ENCODE peak calls at places on chromosomes 11 and 22, in five cellular contexts. One of them, this sample, is unnamed.

GRCh38 chr11:13349046-13349445 is 71.5 kb downstream of the BMAL1 start:
- DNase-seq in CD14-positive monocyte: no peak
- DNase-seq in endodermal cell: no peak
- DNase-seq in cardiac muscle cell: no peak
- DNase-seq in endothelial cell: no peak
- DNase-seq in this sample: no peak

GRCh38 chr11:10809373-10810199 is 860 bp upstream of the EIF4G2 start:
- DNase-seq in CD14-positive monocyte: peak
- DNase-seq in endodermal cell: peak
- DNase-seq in cardiac muscle cell: no peak
- DNase-seq in endothelial cell: peak
- DNase-seq in this sample: no peak

GRCh38 chr22:28032896-28033295 is 113.8 kb upstream of the PITPNB start:
- DNase-seq in CD14-positive monocyte: no peak
- DNase-seq in endodermal cell: peak
- DNase-seq in cardiac muscle cell: peak
- DNase-seq in endothelial cell: no peak
- DNase-seq in this sample: no peak

GRCh38 chr11:22474621-22475020 is 136.4 kb downstream of the SLC17A6 start:
- DNase-seq in CD14-positive monocyte: no peak
- DNase-seq in endodermal cell: no peak
- DNase-seq in cardiac muscle cell: no peak
- DNase-seq in endothelial cell: no peak
- DNase-seq in this sample: no peak

GRCh38 chr22:17513612-17514011 is 49.7 kb upstream of the SLC25A18 start:
- DNase-seq in CD14-positive monocyte: no peak
- DNase-seq in endodermal cell: no peak
- DNase-seq in cardiac muscle cell: no peak
- DNase-seq in endothelial cell: no peak
- DNase-seq in this sample: no peak

GRCh38 chr11:105827906-105828305 is 194.1 kb downstream of the MSANTD4 start:
- DNase-seq in CD14-positive monocyte: no peak
- DNase-seq in endodermal cell: no peak
- DNase-seq in cardiac muscle cell: no peak
- DNase-seq in endothelial cell: no peak
- DNase-seq in this sample: no peak

GRCh38 chr11:111911563-111912401 is at the start of gene CRYAB:
- DNase-seq in CD14-positive monocyte: no peak
- DNase-seq in endodermal cell: peak
- DNase-seq in cardiac muscle cell: peak
- DNase-seq in endothelial cell: no peak
- DNase-seq in this sample: peak

GRCh38 chr22:36753120-36753802 is 22.7 kb downstream of the IFT27 start:
- DNase-seq in CD14-positive monocyte: no peak
- DNase-seq in endodermal cell: peak
- DNase-seq in cardiac muscle cell: peak
- DNase-seq in endothelial cell: no peak
- DNase-seq in this sample: peak

GRCh38 chr11:69076129-69076791 is 27.5 kb downstream of the TPCN2 start:
- DNase-seq in CD14-positive monocyte: no peak
- DNase-seq in endodermal cell: no peak
- DNase-seq in cardiac muscle cell: no peak
- DNase-seq in endothelial cell: no peak
- DNase-seq in this sample: no peak

GRCh38 chr11:43327987-43328386 is 16.2 kb downstream of the API5 start:
- DNase-seq in CD14-positive monocyte: no peak
- DNase-seq in endodermal cell: no peak
- DNase-seq in cardiac muscle cell: no peak
- DNase-seq in endothelial cell: no peak
- DNase-seq in this sample: no peak

GRCh38 chr22:42565956-42566355 is 12.2 kb downstream of the SERHL2 start:
- DNase-seq in CD14-positive monocyte: no peak
- DNase-seq in endodermal cell: no peak
- DNase-seq in cardiac muscle cell: no peak
- DNase-seq in endothelial cell: no peak
- DNase-seq in this sample: no peak

GRCh38 chr11:36455658-36456111 is 54.4 kb downstream of the TRAF6 start:
- DNase-seq in CD14-positive monocyte: no peak
- DNase-seq in endodermal cell: peak
- DNase-seq in cardiac muscle cell: peak
- DNase-seq in endothelial cell: no peak
- DNase-seq in this sample: no peak

GRCh38 chr11:77199346-77199745 is 71.3 kb downstream of the MYO7A start:
- DNase-seq in CD14-positive monocyte: peak
- DNase-seq in endodermal cell: no peak
- DNase-seq in cardiac muscle cell: no peak
- DNase-seq in endothelial cell: no peak
- DNase-seq in this sample: peak

GRCh38 chr11:94909371-94909820 is 64.0 kb downstream of the CWC15 start:
- DNase-seq in CD14-positive monocyte: no peak
- DNase-seq in endodermal cell: no peak
- DNase-seq in cardiac muscle cell: no peak
- DNase-seq in endothelial cell: no peak
- DNase-seq in this sample: no peak

GRCh38 chr22:28988455-28988854 is 73.2 kb downstream of the C22orf31 start:
- DNase-seq in CD14-positive monocyte: no peak
- DNase-seq in endodermal cell: no peak
- DNase-seq in cardiac muscle cell: no peak
- DNase-seq in endothelial cell: no peak
- DNase-seq in this sample: no peak

GRCh38 chr22:49180683-49181024 is 647.0 kb downstream of the BRD1 start:
- DNase-seq in CD14-positive monocyte: no peak
- DNase-seq in endodermal cell: no peak
- DNase-seq in cardiac muscle cell: no peak
- DNase-seq in endothelial cell: no peak
- DNase-seq in this sample: no peak

GRCh38 chr11:114026355-114026754 is 33.2 kb upstream of the ZBTB16 start:
- DNase-seq in CD14-positive monocyte: no peak
- DNase-seq in endodermal cell: peak
- DNase-seq in cardiac muscle cell: peak
- DNase-seq in endothelial cell: no peak
- DNase-seq in this sample: no peak
- TF ChIP-seq CTCF in CD14-positive monocyte: no peak
- TF ChIP-seq CTCF in endodermal cell: peak
- TF ChIP-seq CTCF in cardiac muscle cell: peak
- TF ChIP-seq CTCF in endothelial cell: no peak
- TF ChIP-seq CTCF in this sample: peak

DNA sequence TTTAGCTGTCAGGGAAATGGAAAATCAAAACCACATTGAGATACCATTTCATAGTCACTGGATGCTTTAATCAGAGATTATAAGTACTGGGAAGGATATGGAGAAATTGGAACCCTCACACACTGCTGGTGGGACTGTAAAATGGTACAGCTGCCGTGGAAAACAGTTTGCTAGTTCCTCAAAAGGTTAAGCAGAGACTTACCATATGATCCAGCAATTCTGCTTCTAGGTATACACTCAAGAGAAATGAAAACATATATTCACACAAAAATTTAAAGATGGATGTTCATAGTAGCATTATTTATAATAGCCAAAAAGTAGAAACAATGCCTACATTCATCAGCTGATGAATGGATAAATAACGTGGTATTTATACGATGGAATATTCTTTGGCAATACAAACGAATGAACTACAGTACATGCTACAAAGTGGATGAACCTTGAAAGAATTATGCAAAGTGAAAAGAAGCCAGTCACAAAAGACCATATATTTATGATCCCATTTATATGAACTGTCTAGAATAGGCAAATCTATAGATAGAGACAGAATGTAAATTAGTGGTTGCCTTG is 23.0 kb downstream of the RNF121 start:
- DNase-seq in CD14-positive monocyte: no peak
- DNase-seq in endodermal cell: no peak
- DNase-seq in cardiac muscle cell: no peak
- DNase-seq in endothelial cell: no peak
- DNase-seq in this sample: no peak
- TF ChIP-seq CTCF in CD14-positive monocyte: no peak
- TF ChIP-seq CTCF in endodermal cell: no peak
- TF ChIP-seq CTCF in cardiac muscle cell: no peak
- TF ChIP-seq CTCF in endothelial cell: no peak
- TF ChIP-seq CTCF in this sample: no peak

DNA sequence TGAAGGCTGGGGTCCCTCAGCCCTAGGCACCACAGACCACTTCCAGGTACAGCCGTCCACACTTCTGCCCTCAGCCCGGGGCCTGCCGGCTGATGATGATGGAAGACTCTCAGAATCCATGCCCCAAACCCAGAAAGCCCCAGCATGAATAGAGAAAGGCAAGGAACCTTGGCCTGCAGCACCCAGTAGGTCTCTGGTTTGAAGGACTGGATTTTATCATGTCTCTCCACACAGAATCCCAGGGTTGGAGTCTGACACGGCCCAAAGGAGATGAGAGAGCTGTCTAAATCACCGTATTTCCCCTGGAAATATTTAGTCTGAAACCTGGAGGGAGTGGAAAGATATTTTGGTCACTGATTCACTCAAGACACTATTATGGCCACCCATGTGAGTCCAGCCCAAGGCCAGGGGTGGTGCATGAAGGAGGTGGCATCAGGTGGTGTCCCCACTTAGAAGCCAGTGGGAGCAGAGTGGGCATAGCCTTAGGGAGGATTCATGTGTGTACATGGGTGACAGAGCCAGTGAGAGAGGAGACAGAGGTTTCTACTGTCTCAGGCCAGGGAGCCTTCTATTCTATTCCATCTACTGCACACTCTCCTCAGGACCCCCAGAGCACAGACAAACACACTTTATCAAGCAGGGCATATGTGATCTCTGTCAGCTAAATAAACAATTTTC is 14.0 kb downstream of the TOP3B start:
- DNase-seq in CD14-positive monocyte: no peak
- DNase-seq in endodermal cell: no peak
- DNase-seq in cardiac muscle cell: no peak
- DNase-seq in endothelial cell: no peak
- DNase-seq in this sample: no peak
- TF ChIP-seq CTCF in CD14-positive monocyte: no peak
- TF ChIP-seq CTCF in endodermal cell: no peak
- TF ChIP-seq CTCF in cardiac muscle cell: no peak
- TF ChIP-seq CTCF in endothelial cell: no peak
- TF ChIP-seq CTCF in this sample: no peak

DNA sequence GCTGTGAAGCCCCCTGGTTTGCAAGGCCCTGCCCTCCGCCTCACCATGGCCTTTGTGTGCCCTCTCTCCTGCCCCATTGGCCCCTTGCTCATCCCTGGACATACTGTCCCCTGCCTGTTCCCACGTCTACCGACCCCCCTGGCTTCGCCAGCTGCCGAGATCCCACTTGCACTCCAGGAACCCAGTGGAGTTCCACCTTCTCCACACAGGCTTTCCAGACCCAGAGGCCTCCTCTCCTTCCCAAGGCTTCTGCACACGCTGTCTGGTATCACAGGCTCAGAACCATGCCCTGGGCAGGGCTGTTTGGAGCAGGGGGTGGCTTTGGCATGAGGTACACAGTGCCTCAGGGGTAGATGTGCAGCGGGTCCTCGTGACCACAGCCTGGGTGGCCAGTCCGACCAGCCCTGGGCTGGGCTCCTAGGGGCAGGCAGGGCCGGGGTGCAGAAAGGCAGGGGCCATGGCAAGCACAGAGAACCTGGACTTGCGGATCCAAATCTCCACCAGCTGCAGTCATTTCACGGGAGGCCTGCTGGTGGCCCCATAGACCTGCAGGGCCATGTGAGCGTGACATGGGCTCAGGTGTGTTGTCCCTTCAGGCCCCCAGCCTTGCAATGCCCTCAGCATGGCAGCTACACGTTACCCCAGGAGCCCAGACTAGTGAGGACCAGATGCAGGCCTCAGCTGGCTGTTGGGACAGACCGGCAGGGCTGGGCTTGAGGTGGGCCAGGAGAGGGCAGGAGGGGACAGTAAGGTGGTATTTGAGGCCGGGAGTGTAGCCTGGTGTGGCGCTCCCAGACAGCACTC is 9.5 kb downstream of the GRK2 start:
- DNase-seq in CD14-positive monocyte: peak
- DNase-seq in endodermal cell: no peak
- DNase-seq in cardiac muscle cell: no peak
- DNase-seq in endothelial cell: no peak
- DNase-seq in this sample: peak
- TF ChIP-seq CTCF in CD14-positive monocyte: no peak
- TF ChIP-seq CTCF in endodermal cell: no peak
- TF ChIP-seq CTCF in cardiac muscle cell: no peak
- TF ChIP-seq CTCF in endothelial cell: no peak
- TF ChIP-seq CTCF in this sample: no peak